ENCODE peak calls at places on chromosomes 7 and 10, in eight cellular contexts. U, J, X, N, R, I, G and V are unnamed samples.

GRCh38 chr10:35270100-35270499 is 66.2 kb upstream of the CCNY start:
- DNase-seq in I (no peak), J (no peak), N (no peak), R (no peak), X (no peak), U (no peak), G (no peak), V (no peak)

GRCh38 chr7:291302-292092 is 1.5 kb downstream of the FOXL3 start:
- DNase-seq in J (peak), G (no peak), N (no peak), I (no peak), X (peak), U (no peak), R (no peak), V (no peak)

GRCh38 chr10:121949052-121949451 is 21.2 kb upstream of the ATE1 start:
- DNase-seq in X (no peak), J (no peak), R (no peak), G (no peak), I (no peak), N (no peak), U (no peak), V (no peak)

GRCh38 chr7:4754433-4755010 is 20.9 kb upstream of the AP5Z1 start:
- DNase-seq in I (no peak), J (no peak), U (no peak), R (no peak), X (no peak), N (no peak), G (no peak), V (no peak)

GRCh38 chr7:66013938-66014337 is 31.9 kb upstream of the GUSB start:
- DNase-seq in N (peak), G (peak), J (no peak), I (no peak), R (no peak), X (peak), U (peak), V (peak)

GRCh38 chr10:133523631-133524203 is 3.4 kb upstream of the CYP2E1 start:
- DNase-seq in X (peak), J (no peak), R (no peak), G (no peak), I (no peak), U (no peak), N (no peak), V (no peak)

GRCh38 chr7:1580422-1581030 is 10.7 kb upstream of the PSMG3 start:
- DNase-seq in G (no peak), N (no peak), I (no peak), U (no peak), R (no peak), X (no peak), J (no peak), V (peak)

GRCh38 chr10:1284076-1284475 is 227.9 kb downstream of the WDR37 start:
- DNase-seq in J (peak), X (no peak), R (no peak), G (no peak), U (peak), N (no peak), I (no peak), V (no peak)

GRCh38 chr10:49081532-49082275 is 33.6 kb downstream of the VSTM4 start:
- DNase-seq in N (no peak), J (peak), I (no peak), G (no peak), R (no peak), X (no peak), U (no peak), V (peak)